ENCODE peak calls at places on chromosomes 5 and 9, in four cellular contexts. Y is HCT116, B is K562, N is GM12878. C is an unnamed sample.

GRCh38 chr5:168479166-168479565 is 7.1 kb upstream of the RARS1 start:
- DNase-seq in Y (no peak), B (no peak), N (no peak), C (no peak)

GRCh38 chr9:102497709-102498108 is 497.4 kb upstream of the CYLC2 start:
- DNase-seq in Y (no peak), B (no peak), N (no peak), C (no peak)

GRCh38 chr5:96014395-96014794 is 52.7 kb upstream of the ELL2 start:
- DNase-seq in Y (no peak), B (no peak), N (no peak), C (no peak)

GRCh38 chr5:150121448-150122157 is 34.0 kb downstream of the PDGFRB start:
- DNase-seq in Y (no peak), B (no peak), N (no peak), C (no peak)

GRCh38 chr5:147437161-147437596 is 72.7 kb downstream of the DPYSL3 start:
- DNase-seq in Y (no peak), B (no peak), N (no peak), C (no peak)

GRCh38 chr5:25119654-25120053 is 474.9 kb upstream of the CDH10 start:
- DNase-seq in Y (no peak), B (peak; percentile 22), N (no peak), C (peak; percentile 77)

GRCh38 chr9:78932849-78933627 is 636.1 kb downstream of the PSAT1 start:
- DNase-seq in Y (no peak), B (no peak), N (no peak), C (no peak)

GRCh38 chr5:78542321-78542840 is 106.2 kb downstream of the LHFPL2 start:
- DNase-seq in Y (no peak), B (no peak), N (no peak), C (no peak)

GRCh38 chr9:93861736-93862358 is 93.3 kb downstream of the BARX1 start:
- DNase-seq in Y (no peak), B (no peak), N (no peak), C (no peak)

GRCh38 chr5:180557201-180557809 is 34.0 kb downstream of the SCGB3A1 start:
- DNase-seq in Y (no peak), B (no peak), N (no peak), C (no peak)

GRCh38 chr9:22214021-22214420 is 204.9 kb upstream of the CDKN2B start:
- DNase-seq in Y (no peak), B (no peak), N (no peak), C (no peak)

GRCh38 chr9:131744171-131744714 is 4.4 kb upstream of the RAPGEF1 start:
- DNase-seq in Y (no peak), B (no peak), N (no peak), C (no peak)

GRCh38 chr9:3525088-3525835 is 539 bp downstream of the RFX3 start:
- DNase-seq in Y (no peak), B (peak; percentile 22), N (no peak), C (no peak)

GRCh38 chr9:21813575-21814473 is 11.4 kb downstream of the MTAP start:
- DNase-seq in Y (peak; percentile 69), B (no peak), N (no peak), C (peak; percentile 80)

GRCh38 chr5:136457390-136458094 is 92.2 kb upstream of the TRPC7 start:
- DNase-seq in Y (no peak), B (no peak), N (no peak), C (peak; percentile 12)

GRCh38 chr9:119318371-119318770 is 50.9 kb downstream of the BRINP1 start:
- DNase-seq in Y (no peak), B (no peak), N (no peak), C (no peak)

DNA sequence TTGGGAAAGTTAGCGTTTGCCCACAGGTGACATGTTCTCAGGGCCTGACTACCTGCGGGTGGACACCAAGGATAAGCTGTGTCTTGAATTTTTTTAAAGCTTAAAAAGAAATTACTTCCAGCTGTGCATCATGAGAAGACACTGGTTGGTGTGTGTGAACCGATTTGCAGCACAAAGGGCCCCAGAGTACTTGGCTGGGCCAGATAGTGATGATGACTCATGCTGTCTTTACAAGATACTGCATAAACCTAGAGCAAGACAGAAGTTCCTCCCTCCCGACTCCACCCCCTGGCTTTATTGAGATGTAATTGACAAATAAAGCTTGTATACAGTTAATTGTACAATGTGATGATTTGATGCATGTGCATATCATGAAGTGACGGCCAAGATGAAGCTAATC is 212.8 kb downstream of the NXNL2 start:
- DNase-seq in Y (no peak), B (peak; percentile 74), N (no peak), C (no peak)
- TF ChIP-seq JUND in Y (peak; percentile 19), B (peak; percentile 98), N (no peak), C (no peak)

GRCh38 chr9:92558612-92559374 is 23.0 kb upstream of the ECM2 start:
- DNase-seq in Y (no peak), B (no peak), N (no peak), C (no peak)
- TF ChIP-seq JUND in Y (no peak), B (no peak), N (no peak), C (no peak)

GRCh38 chr5:14901462-14902051 is 30.0 kb upstream of the ANKH start:
- DNase-seq in Y (no peak), B (no peak), N (no peak), C (no peak)

GRCh38 chr5:14902826-14903560 is 31.4 kb upstream of the ANKH start:
- DNase-seq in Y (no peak), B (no peak), N (no peak), C (no peak)

GRCh38 chr5:14896091-14896490 is 24.5 kb upstream of the ANKH start:
- DNase-seq in Y (no peak), B (no peak), N (no peak), C (no peak)

GRCh38 chr5:14895301-14895700 is 23.7 kb upstream of the ANKH start:
- DNase-seq in Y (no peak), B (no peak), N (no peak), C (no peak)

GRCh38 chr5:14900661-14901461 is 29.3 kb upstream of the ANKH start:
- DNase-seq in Y (no peak), B (no peak), N (no peak), C (no peak)
- TF ChIP-seq JUND in Y (no peak), B (no peak), N (no peak), C (no peak)

GRCh38 chr9:70696694-70697335 is 282.4 kb upstream of the KLF9 start:
- DNase-seq in Y (no peak), B (no peak), N (no peak), C (no peak)

DNA sequence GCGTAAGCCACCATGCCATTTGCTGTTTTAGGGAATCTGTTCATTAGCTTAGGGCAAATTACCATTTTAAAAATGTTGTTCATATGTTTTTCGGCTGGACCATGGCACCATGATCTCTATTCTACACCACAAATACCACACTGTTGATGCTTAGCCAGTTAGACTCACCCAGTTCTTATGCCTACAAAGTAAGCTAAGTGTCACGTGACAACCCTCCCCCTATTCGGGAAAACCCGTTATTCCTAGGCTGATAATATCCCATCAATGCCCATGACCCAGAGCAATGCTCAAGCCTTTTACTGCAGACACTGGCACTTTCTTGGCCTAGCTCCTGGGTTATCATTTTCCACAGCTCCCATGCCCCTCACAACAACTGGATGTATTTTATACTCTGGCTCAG is 280.3 kb upstream of the KLF9 start:
- DNase-seq in Y (no peak), B (no peak), N (no peak), C (no peak)
- TF ChIP-seq JUND in Y (no peak), B (no peak), N (no peak), C (no peak)

DNA sequence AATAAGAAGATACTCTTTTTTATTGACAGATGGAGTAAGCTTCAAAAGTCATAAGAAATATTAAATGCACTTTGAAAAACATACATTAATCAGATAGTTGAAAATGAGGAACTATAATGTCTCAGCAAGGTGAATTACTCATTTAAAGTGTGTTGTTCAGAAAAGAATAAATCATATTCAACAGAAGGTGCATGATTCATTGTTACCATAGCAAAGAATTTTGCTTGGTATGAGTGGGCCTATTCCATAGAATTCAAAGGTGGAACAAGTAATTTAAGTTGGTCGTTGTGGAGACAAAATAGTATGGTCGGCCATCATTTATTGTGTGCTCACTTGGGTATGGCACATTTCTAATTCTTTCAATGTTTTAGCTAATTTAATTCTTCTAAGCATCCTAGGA is 1920.2 kb upstream of the CDH9 start:
- DNase-seq in Y (no peak), B (no peak), N (no peak), C (no peak)
- TF ChIP-seq JUND in Y (no peak), B (no peak), N (no peak), C (no peak)

DNA sequence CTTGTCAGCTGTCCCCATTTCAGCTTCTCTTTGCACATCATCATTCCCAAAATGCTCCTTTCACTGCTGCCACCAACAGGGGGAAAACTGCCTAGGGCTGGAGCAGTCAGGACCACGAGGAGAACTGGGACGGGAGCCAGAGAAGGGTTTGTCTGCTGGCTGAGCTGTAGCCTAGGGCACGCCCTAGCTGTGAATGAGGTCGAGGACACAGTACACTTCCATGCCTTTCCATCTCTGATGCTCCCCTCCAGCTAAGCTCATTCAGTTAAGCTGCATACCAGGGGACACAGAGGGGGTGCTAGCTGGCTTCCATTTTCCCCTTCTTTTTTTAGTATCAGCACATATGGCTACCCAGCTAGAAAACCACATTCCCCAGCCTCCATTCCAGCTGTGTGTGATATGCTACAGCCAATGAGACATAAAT is 64.7 kb downstream of the STK10 start:
- DNase-seq in Y (no peak), B (peak; percentile 30), N (no peak), C (no peak)
- TF ChIP-seq JUND in Y (no peak), B (no peak), N (no peak), C (no peak)

GRCh38 chr5:178991190-178992145 is 3.7 kb downstream of the GRM6 start:
- DNase-seq in Y (no peak), B (no peak), N (no peak), C (no peak)
- TF ChIP-seq JUND in Y (no peak), B (no peak), N (no peak), C (no peak)

GRCh38 chr5:13987843-13988464 is 43.5 kb upstream of the DNAH5 start:
- DNase-seq in Y (peak; percentile 42), B (peak; percentile 78), N (no peak), C (peak; percentile 72)
- TF ChIP-seq JUND in Y (no peak), B (no peak), N (no peak), C (no peak)